ENCODE peak calls at places on chromosomes 12 and 14, in six cellular contexts. E, H, K, X, T and W are unnamed samples.

GRCh38 chr14:50403433-50403832 is 6.8 kb upstream of the CDKL1 start:
- DNase-seq in X (no peak), T (no peak), K (no peak), H (no peak), E (no peak), W (no peak)

GRCh38 chr14:99698642-99699041 is 14.5 kb downstream of the CYP46A1 start:
- DNase-seq in H (no peak), K (no peak), E (no peak), X (no peak), T (no peak), W (no peak)

GRCh38 chr12:19856389-19856788 is 417.1 kb downstream of the AEBP2 start:
- DNase-seq in T (no peak), K (no peak), H (no peak), E (no peak), X (no peak), W (no peak)

GRCh38 chr14:23539209-23539866 is 12.2 kb downstream of the ZFHX2 start:
- DNase-seq in T (peak), X (no peak), E (no peak), K (no peak), H (no peak), W (no peak)

GRCh38 chr12:48189331-48190125 is 6.1 kb downstream of the CCDC184 start:
- DNase-seq in T (peak), H (no peak), X (no peak), E (peak), K (peak), W (peak)

GRCh38 chr12:24042651-24043050 is 93.2 kb upstream of the SOX5 start:
- DNase-seq in H (no peak), E (no peak), T (no peak), K (no peak), X (no peak), W (no peak)

GRCh38 chr12:110234197-110235154 is 46.6 kb upstream of the ATP2A2 start:
- DNase-seq in E (no peak), T (no peak), K (no peak), H (no peak), X (no peak), W (no peak)

GRCh38 chr12:130813436-130813835 is 25.6 kb downstream of the STX2 start:
- DNase-seq in E (no peak), K (no peak), T (no peak), H (no peak), X (no peak), W (no peak)

GRCh38 chr12:114439833-114440449 is 34.0 kb upstream of the TBX5 start:
- DNase-seq in H (no peak), X (no peak), E (no peak), K (no peak), T (no peak), W (no peak)

GRCh38 chr14:98946995-98947394 is 325.0 kb downstream of the BCL11B start:
- DNase-seq in X (no peak), E (no peak), T (no peak), K (no peak), H (no peak), W (no peak)

GRCh38 chr12:107244584-107244983 is 151.2 kb upstream of the CRY1 start:
- DNase-seq in E (no peak), X (no peak), T (no peak), K (no peak), H (no peak), W (no peak)